ENCODE peak calls at places on chromosome 20, in five cellular contexts. G is lung, C is H9, T is neural progenitor cell, R is ovary. U is an unnamed sample. For H3K4me1, the result is how much of the 10 kb centered on the place peaks cover.

GRCh38 chr20:63404129-63405085 is 43.3 kb upstream of the CHRNA4 start:
- DNase-seq in C (no peak), T (no peak), G (no peak), R (no peak), U (no peak)

GRCh38 chr20:11305406-11305805 is 612.3 kb upstream of the BTBD3 start:
- DNase-seq in G (no peak), T (no peak), R (no peak), C (peak), U (no peak)

GRCh38 chr20:56566621-56567020 is 33.6 kb downstream of the FAM209B start:
- DNase-seq in T (no peak), G (no peak), R (no peak), C (no peak), U (no peak)

GRCh38 chr20:25233016-25233772 is 14.7 kb upstream of the PYGB start:
- DNase-seq in T (peak), R (peak), G (peak), C (no peak), U (no peak)

GRCh38 chr20:25750765-25751696 is 54.4 kb upstream of the ZNF337 start:
- DNase-seq in R (peak), C (peak), T (peak), G (peak), U (peak)

GRCh38 chr20:58710481-58711265 is 18.1 kb downstream of the NPEPL1 start:
- DNase-seq in T (peak), R (peak), C (peak), G (peak), U (no peak)

GRCh38 chr20:40868568-40869223 is 159.9 kb upstream of the TOP1 start:
- DNase-seq in G (no peak), T (no peak), C (no peak), R (peak), U (no peak)

GRCh38 chr20:51410586-51411325 is 131.8 kb downstream of the NFATC2 start:
- DNase-seq in T (no peak), R (no peak), G (no peak), C (no peak), U (no peak)

GRCh38 chr20:63252157-63252780 is 2.0 kb downstream of the NKAIN4 start:
- DNase-seq in C (no peak), R (no peak), G (no peak), T (no peak), U (no peak)

GRCh38 chr20:16123623-16124022 is 449.6 kb downstream of the KIF16B start:
- DNase-seq in R (no peak), G (no peak), T (no peak), C (no peak), U (no peak)

GRCh38 chr20:59633646-59634045 is 29.3 kb downstream of the PHACTR3 start:
- DNase-seq in G (no peak), T (no peak), C (no peak), R (no peak), U (no peak)

GRCh38 chr20:41534842-41535241 is 83.3 kb downstream of the CHD6 start:
- DNase-seq in G (no peak), C (no peak), R (no peak), T (no peak), U (no peak)

GRCh38 chr20:55793986-55794385 is 211.3 kb downstream of the CBLN4 start:
- DNase-seq in G (no peak), T (no peak), C (no peak), R (no peak), U (no peak)

GRCh38 chr20:56702931-56703840 is 74.1 kb downstream of the TFAP2C start:
- DNase-seq in R (no peak), C (no peak), G (no peak), T (no peak), U (no peak)

GRCh38 chr20:57030611-57031600 is 235.5 kb downstream of the BMP7 start:
- DNase-seq in R (no peak), G (no peak), C (no peak), T (no peak), U (no peak)

GRCh38 chr20:51350941-51351631 is 191.4 kb downstream of the NFATC2 start:
- DNase-seq in R (no peak), C (no peak), G (no peak), T (no peak), U (no peak)

GRCh38 chr20:63428906-63429575 is 43.4 kb downstream of the KCNQ2 start:
- DNase-seq in C (no peak), T (no peak), R (no peak), G (no peak), U (no peak)

GRCh38 chr20:23132930-23133559 is 46.9 kb upstream of the CD93 start:
- DNase-seq in G (no peak), R (no peak), T (no peak), C (no peak), U (no peak)

GRCh38 chr20:41140226-41141133 is 3.1 kb downstream of the PLCG1 start:
- DNase-seq in C (no peak), T (no peak), G (no peak), R (no peak), U (no peak)

GRCh38 chr20:7113577-7114466 is 346.3 kb downstream of the BMP2 start:
- DNase-seq in G (no peak), C (peak), T (peak), R (no peak), U (no peak)

GRCh38 chr20:13744403-13744802 is 40.3 kb downstream of the ESF1 start:
- DNase-seq in C (no peak), T (no peak), R (no peak), G (no peak), U (no peak)

GRCh38 chr20:47557218-47557617 is 55.5 kb downstream of the NCOA3 start:
- DNase-seq in T (no peak), C (no peak), R (no peak), G (no peak), U (no peak)

GRCh38 chr20:19802492-19803158 is 44.6 kb downstream of the RIN2 start:
- DNase-seq in T (peak), C (peak), G (no peak), R (no peak), U (no peak)

GRCh38 chr20:1386323-1386722 is 6.5 kb downstream of the FKBP1A start:
- DNase-seq in C (no peak), G (no peak), T (no peak), R (no peak), U (no peak)

GRCh38 chr20:58677808-58678207 is 14.8 kb upstream of the NPEPL1 start:
- DNase-seq in R (no peak), G (no peak), C (no peak), T (no peak), U (no peak)

GRCh38 chr20:38426498-38426897 is 8.6 kb downstream of the SNHG17 start:
- DNase-seq in T (no peak), C (no peak), R (no peak), G (no peak), U (no peak)
- H3K27ac ChIP-seq in T (no peak), C (no peak), R (no peak), G (no peak), U (no peak)

GRCh38 chr20:32528905-32529670 is 56.0 kb downstream of the NOL4L start:
- DNase-seq in T (no peak), G (no peak), R (no peak), C (no peak), U (no peak)

GRCh38 chr20:32535316-32535952 is 49.7 kb downstream of the NOL4L start:
- DNase-seq in T (peak), G (no peak), R (no peak), C (no peak), U (peak)

GRCh38 chr20:32528291-32528891 is 56.7 kb downstream of the NOL4L start:
- DNase-seq in T (peak), G (no peak), R (peak), C (no peak), U (peak)

GRCh38 chr20:32534661-32535240 is 50.4 kb downstream of the NOL4L start:
- DNase-seq in T (no peak), R (no peak), G (no peak), C (peak), U (peak)

DNA sequence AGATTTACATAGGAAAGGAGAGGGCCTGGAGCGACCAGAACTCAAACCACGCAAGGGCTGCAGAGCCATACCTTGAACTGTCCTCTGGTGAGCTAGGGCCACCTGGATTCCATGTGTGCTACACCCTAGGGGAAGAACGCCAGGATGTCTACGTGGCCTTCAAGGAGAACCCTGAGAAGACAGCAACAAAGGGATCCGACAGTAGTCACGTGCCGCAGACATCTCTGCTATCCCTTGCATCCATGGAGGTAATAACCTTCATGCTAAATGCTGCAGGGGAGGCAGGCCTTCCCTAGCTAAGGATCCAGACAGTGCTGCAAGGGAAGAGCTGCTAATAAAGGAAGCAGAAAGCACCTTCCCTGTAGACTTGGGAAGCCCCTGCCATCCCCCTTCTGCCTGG is 52.9 kb downstream of the NOL4L start:
- DNase-seq in C (no peak), G (no peak), R (no peak), T (no peak), U (no peak)
- H3K4me1 ChIP-seq in C (under half), G (under half), R (under half), T (under half), U (half or more)

DNA sequence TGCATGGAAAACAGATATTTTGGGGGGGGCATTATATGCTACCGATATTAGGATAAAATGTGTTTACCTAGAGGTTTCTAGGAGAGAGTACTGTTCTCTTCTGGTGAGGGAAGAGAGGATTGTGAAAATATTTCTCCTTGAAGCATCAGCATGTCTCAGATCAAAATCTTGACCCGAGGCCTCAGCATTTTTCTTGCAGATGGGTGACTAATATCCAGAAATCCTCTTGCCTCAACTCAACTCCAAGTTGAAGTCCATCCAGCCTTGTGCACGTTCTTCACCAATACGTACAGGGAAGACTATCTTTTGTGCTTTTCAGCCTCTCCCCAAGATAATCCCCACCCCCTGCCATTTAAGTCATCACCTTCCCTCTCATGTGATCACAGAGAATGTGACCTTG is 59.5 kb downstream of the PRND start:
- DNase-seq in C (no peak), R (no peak), T (no peak), G (no peak), U (no peak)
- H3K27ac ChIP-seq in C (no peak), R (no peak), T (no peak), G (no peak), U (no peak)

DNA sequence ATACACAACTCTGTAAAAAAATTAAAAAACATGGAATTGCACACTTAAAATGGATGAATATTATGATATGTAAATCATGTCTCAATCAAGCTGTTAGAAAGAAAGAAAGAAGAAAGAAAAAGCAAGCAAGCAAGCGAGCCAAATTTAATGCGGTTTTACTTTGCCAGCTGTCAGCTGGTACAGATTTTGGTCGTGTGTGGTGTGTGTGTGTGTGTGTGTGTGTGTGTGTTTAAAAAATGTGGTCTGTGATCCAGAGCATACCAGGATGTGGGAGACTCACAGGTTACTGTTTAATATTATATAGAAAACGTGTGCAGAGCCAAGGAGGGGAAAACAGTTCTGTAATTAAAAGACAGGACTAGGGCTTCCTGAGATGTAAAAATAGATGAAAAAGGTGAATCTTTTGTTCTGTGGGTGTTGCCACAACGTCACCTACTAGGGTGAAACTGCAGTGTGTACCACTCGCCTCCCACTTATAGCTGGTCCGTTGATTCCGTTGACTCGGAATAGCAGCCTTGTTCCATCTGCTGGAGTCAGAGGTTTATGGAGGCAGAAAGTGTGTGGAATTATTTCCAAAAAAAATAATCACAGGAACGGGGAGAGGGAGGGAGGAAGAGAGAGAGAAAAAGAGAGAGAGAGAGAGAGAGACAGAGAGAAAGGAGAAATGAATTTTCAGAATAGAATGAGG is 197.7 kb downstream of the BCAS1 start:
- DNase-seq in C (no peak), T (no peak), G (no peak), R (no peak), U (peak)
- H3K4me1 ChIP-seq in C (under half), T (under half), G (under half), R (under half), U (under half)

DNA sequence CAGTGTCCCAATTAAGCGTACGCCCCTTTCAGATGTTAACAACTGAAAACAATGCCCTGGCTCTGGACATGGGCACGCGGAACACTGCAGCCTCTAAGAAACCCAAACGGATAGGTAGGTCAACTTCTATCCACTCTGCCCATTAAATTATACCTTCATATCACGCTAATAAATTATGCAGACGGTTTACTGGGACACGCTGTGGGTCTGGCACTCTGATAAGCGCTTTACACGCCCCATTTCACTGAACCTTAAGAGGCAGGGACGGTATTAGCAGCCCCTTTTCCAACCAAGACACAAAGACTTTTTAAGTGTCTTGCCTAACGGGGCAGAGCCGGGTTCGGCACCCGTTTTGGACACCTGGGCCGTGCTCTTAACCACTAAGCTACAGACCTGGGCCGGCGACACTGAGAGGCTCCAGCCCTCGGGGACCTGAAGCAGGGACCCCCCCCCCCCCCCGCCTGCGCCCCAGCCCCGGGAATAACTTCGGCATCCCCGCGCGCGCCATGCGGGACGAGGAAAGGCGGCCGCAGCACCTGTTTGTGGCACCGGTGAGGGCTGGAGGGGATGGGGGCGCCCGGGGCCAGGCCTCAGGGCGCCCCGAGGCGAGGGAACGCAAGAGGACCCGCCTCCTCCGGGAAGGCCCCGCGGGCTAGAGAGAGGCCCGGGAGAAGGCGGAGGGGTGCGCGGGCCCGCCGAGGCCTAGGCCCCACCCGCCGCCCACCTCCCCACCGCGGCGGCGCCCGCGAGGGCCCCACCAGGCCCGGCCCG is 619 bp downstream of the STAU1 start:
- DNase-seq in T (peak), G (peak), R (peak), C (peak), U (no peak)
- H3K27ac ChIP-seq in T (peak), G (peak), R (peak), C (no peak), U (peak)

U was measured in CD4-positive, CD25-positive, alpha-beta regulatory T cell.